ENCODE peak calls at places on chromosomes 12 and 14, in four cellular contexts. K is IMR-90, P is H1, L is mesendoderm. M is an unnamed sample.

GRCh38 chr12:55797068-55797467 is 20.5 kb downstream of the SARNP start:
- DNase-seq in P (no peak), L (peak; percentile 65), K (peak; percentile 56), M (no peak)

GRCh38 chr14:75461303-75461702 is 33.5 kb downstream of the JDP2 start:
- DNase-seq in L (no peak), P (no peak), K (no peak), M (no peak)

GRCh38 chr12:52648012-52648550 is 3.9 kb downstream of the KRT2 start:
- DNase-seq in K (no peak), L (no peak), P (peak; percentile 11), M (peak; percentile 12)

GRCh38 chr12:63302269-63302940 is 151.4 kb upstream of the AVPR1A start:
- DNase-seq in P (no peak), L (peak; percentile 23), K (no peak), M (no peak)

GRCh38 chr12:132285991-132286681 is 43.3 kb downstream of the GALNT9 start:
- DNase-seq in K (peak; percentile 21), L (peak; percentile 33), P (peak; percentile 69), M (peak; percentile 66)

GRCh38 chr12:19957578-19957977 is 410.8 kb upstream of the PDE3A start:
- DNase-seq in P (no peak), K (no peak), L (no peak), M (no peak)

GRCh38 chr12:132006056-132006680 is 56.4 kb downstream of the EP400 start:
- DNase-seq in K (peak; percentile 15), L (no peak), P (no peak), M (no peak)

GRCh38 chr12:59040651-59041050 is 120.3 kb upstream of the LRIG3 start:
- DNase-seq in L (peak; percentile 74), P (no peak), K (peak; percentile 94), M (no peak)

GRCh38 chr12:65016881-65017650 is 104.0 kb downstream of the WIF1 start:
- DNase-seq in K (no peak), L (no peak), P (no peak), M (no peak)

GRCh38 chr12:90152897-90153624 is 444.4 kb upstream of the ATP2B1 start:
- DNase-seq in K (no peak), L (peak; percentile 74), P (no peak), M (peak; percentile 50)

GRCh38 chr12:30095511-30095910 is 311.8 kb upstream of the TMTC1 start:
- DNase-seq in L (no peak), K (no peak), P (no peak), M (no peak)

GRCh38 chr12:55830601-55831406 is 1.4 kb upstream of the DNAJC14 start:
- DNase-seq in P (peak; percentile 89), L (peak; percentile 74), K (peak; percentile 56), M (peak; percentile 81)

GRCh38 chr14:96227428-96227827 is 22.8 kb downstream of the BDKRB2 start:
- DNase-seq in K (no peak), L (no peak), P (no peak), M (no peak)

GRCh38 chr12:69570000-69570516 is 15.2 kb upstream of the CCT2 start:
- DNase-seq in P (no peak), K (no peak), L (no peak), M (no peak)

DNA sequence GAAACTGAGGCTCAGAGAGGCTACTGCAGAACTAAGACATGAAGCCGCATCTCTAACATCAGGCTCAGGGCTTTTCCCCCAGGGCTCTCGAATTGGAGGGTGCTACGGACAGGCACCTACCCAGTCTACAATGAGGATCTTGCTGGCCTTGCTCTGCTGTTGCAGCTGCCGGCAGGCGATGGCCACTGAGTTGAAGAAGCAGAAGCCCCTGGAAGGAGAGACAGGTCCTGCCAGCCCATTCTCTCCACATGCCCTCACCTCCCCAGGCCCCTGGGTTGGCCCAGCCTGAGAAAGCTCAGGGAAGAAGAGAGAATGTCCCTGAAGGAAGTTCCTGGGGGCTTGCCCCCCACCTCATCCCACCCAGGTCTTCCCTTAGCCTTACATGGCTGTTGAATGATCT is 16.1 kb downstream of the SLC48A1 start:
- DNase-seq in L (no peak), K (no peak), P (no peak), M (no peak)
- H3K79me1 ChIP-seq in L (no peaks in the 10 kb centered on the region), K (peaks cover 32% of the 10 kb centered on the region), P (no peaks in the 10 kb centered on the region), M (no peaks in the 10 kb centered on the region)

DNA sequence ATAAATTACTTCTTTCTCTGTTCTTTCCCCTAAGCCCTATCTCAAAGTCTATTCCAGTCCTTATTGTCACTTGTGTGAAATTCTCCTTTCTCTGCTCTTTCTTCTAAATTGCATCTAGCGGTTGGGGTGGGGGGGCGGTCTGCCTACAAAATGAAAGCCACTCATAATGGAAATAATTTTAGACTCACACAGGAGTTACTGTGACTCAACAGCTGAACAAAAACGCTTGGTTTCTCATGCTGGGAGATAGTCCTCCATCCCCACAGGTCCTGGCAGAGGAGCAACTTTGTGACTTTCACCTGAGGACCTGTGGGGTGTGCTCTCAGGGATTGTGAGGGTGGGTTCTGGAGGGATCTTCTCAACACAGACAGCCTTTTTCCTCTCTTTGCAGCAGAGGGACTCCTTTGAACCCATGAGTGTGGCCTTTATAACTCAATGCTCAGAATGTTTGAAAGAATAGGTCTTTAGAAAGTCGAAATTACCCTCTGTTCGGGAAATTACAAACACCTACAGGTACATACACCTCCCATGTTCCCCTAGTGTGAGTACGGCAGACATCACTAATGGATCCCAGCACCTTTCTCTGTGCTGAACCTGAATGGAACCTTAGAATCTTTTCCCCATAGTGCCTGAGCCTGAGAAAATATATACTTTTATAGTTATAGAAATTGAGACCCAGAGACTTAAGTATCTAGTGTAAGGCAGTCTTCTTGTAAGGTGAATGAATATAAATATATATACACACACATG is 109.7 kb downstream of the CHST11 start:
- DNase-seq in P (no peak), K (no peak), L (no peak), M (no peak)
- H3K4me1 ChIP-seq in P (no peaks in the 10 kb centered on the region), K (no peaks in the 10 kb centered on the region), L (no peaks in the 10 kb centered on the region), M (no peaks in the 10 kb centered on the region)

DNA sequence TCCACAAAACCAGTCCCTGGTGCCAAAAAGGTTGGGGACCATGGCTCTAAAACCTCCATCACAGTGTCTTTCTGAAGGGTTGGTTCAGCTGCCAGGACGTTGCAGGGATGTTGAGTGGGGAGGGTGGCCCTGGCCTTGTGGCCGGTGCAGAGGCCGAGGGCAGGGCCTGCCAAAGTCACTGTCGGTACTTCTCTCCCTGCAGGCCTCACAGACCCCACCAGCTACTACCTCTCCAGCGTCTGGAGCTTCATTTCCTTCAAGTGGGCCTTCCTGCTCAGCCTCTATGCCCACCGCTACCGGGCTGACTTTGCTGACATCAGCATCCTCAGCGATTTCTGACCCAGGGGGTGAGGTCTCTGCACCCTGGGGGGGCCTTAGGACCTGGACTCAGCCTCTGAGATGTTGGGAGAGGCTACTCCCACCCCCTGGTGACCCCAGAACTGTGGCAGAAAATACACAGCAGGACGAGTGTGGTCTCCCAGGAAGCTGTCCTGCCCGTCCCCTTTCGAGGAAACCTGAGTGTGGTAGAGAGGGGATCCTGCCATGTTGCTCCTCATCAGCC is 7.0 kb downstream of the SLC48A1 start:
- DNase-seq in K (no peak), L (no peak), P (no peak), M (no peak)
- H3K56ac ChIP-seq in K (no peak overlapping the region), L (no peak overlapping the region), P (no peak overlapping the region), M (no peak overlapping the region)

GRCh38 chr12:124487065-124487833 is 80.2 kb downstream of the NCOR2 start:
- DNase-seq in P (no peak), L (no peak), K (no peak), M (no peak)

GRCh38 chr12:124489220-124489619 is 78.2 kb downstream of the NCOR2 start:
- DNase-seq in L (no peak), K (no peak), P (no peak), M (no peak)

GRCh38 chr12:124486346-124486963 is 81.0 kb downstream of the NCOR2 start:
- DNase-seq in P (no peak), L (no peak), K (no peak), M (no peak)

GRCh38 chr12:124488520-124488919 is 78.9 kb downstream of the NCOR2 start:
- DNase-seq in L (no peak), K (no peak), P (no peak), M (no peak)

DNA sequence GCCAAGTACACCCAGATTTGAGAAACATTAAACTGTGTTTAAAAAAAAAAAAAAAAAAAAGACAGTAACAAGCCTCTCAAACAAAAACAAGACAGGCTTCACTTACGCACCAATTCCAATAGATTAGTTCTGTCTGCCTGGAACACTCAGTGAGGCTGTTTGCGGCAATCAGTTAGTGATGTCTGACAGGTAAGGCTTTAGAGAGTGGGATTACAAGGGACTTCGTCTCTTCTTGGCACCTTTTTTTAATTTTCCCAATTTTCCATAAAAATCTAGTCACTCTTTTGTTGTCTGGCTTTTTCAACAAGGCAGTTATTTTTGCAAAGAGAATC is 79.6 kb downstream of the NCOR2 start:
- DNase-seq in K (no peak), L (no peak), P (no peak), M (no peak)
- H3K79me1 ChIP-seq in K (peaks cover 87% of the 10 kb centered on the region), L (peaks cover 47% of the 10 kb centered on the region), P (peaks cover 21% of the 10 kb centered on the region), M (peaks cover 9% of the 10 kb centered on the region)

GRCh38 chr12:121807656-121808347 is 4.0 kb downstream of the SETD1B start:
- DNase-seq in K (no peak), L (no peak), P (no peak), M (no peak)
- H3K4me1 ChIP-seq in K (peaks cover 15% of the 10 kb centered on the region), L (peaks cover 7% of the 10 kb centered on the region), P (peaks cover 31% of the 10 kb centered on the region), M (peaks cover 2% of the 10 kb centered on the region)

DNA sequence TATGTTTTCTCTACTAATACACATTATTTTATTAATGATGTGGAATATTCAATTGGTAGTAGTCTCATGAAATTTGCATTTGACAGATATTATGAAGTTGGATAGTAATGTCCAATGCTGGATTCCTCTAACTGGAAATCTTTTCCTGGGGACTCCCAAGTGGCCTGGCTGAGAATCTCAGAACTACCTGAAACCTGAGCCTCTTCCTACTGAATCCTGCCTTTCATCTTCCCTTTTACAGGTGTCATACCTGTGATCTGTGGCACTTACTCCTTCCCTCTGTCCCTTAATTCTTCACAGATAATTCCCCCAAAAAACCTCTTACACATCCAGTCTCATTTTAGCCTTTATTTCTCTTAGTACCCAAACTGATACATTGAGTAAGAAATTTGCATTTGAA is 89.7 kb upstream of the MYF6 start:
- DNase-seq in K (no peak), P (no peak), L (no peak), M (no peak)
- H3K56ac ChIP-seq in K (no peak overlapping the region), P (no peak overlapping the region), L (no peak overlapping the region), M (no peak overlapping the region)

DNA sequence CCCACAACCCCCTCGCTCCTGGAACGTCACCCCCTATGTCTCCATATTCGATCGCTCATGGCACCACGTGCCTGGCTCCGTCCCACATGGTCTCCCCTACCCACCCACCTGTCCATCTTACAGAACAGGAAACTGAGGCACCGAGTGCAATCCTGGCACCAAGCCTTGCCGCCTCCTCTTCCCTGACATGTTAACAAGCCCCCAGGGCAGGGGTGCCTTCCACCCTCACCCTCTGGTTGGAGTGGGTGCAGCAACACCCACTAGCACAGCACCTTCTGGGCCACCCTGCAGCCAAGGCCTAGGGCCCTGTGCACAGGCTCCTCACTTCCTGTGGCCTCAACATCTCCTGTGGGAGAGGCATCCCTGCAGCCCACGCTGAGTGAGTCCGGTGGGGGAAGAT is 110.3 kb downstream of the RFLNA start:
- DNase-seq in P (no peak), K (no peak), L (no peak), M (no peak)
- H3K79me1 ChIP-seq in P (peaks cover 9% of the 10 kb centered on the region), K (peaks cover 77% of the 10 kb centered on the region), L (peaks cover 14% of the 10 kb centered on the region), M (no peaks in the 10 kb centered on the region)

M was measured in H9.